ENCODE peak calls at places on chromosomes 4 and X, in ten cellular contexts. B is stomach, J is K562, I is heart left ventricle, M is lower lobe of right lung, S is ovary, D is colonic mucosa, O is osteoblast, X is uterus, E is heart right ventricle. L is an unnamed sample. For H3K4me1, the result is how much of the 10 kb centered on the place peaks cover.

GRCh38 chrX:9327747-9328145 is 137.1 kb upstream of the TBL1X start:
- DNase-seq in B (no peak), J (no peak), I (no peak), M (no peak), S (no peak), D (no peak), O (no peak), X (no peak), E (no peak), L (no peak)

GRCh38 chrX:11435568-11435967 is 142.4 kb downstream of the AMELX start:
- DNase-seq in B (no peak), J (no peak), I (no peak), M (no peak), S (no peak), D (no peak), O (peak), X (no peak), E (no peak), L (no peak)

GRCh38 chr4:95835672-95836071 is 4.2 kb upstream of the PDHA2 start:
- DNase-seq in B (no peak), J (peak), I (no peak), M (no peak), S (no peak), D (no peak), O (no peak), X (no peak), E (peak), L (no peak)

GRCh38 chr4:147678796-147679549 is 5.0 kb downstream of the PRMT9 start:
- DNase-seq in B (no peak), J (no peak), I (no peak), M (no peak), S (no peak), D (no peak), O (no peak), X (no peak), E (no peak), L (no peak)

GRCh38 chr4:120266602-120267001 is 200.0 kb upstream of the MAD2L1 start:
- DNase-seq in B (no peak), J (no peak), I (no peak), M (no peak), S (no peak), D (no peak), O (no peak), X (no peak), E (no peak), L (no peak)

GRCh38 chr4:628821-629635 is 3.7 kb downstream of the PDE6B start:
- DNase-seq in B (no peak), J (no peak), I (no peak), M (no peak), S (no peak), D (no peak), O (peak), X (no peak), E (no peak), L (no peak)

GRCh38 chr4:72109959-72110497 is 78.2 kb downstream of the NPFFR2 start:
- DNase-seq in B (no peak), J (no peak), I (no peak), M (no peak), S (no peak), D (no peak), O (no peak), X (no peak), E (no peak), L (no peak)

GRCh38 chrX:94058728-94059382 is 384.8 kb downstream of the FAM133A start:
- DNase-seq in B (no peak), J (peak), I (no peak), M (no peak), S (no peak), D (peak), O (no peak), X (no peak), E (peak), L (no peak)

GRCh38 chr4:188305690-188306089 is 166.4 kb downstream of the TRIML1 start:
- DNase-seq in B (no peak), J (no peak), I (no peak), M (no peak), S (no peak), D (no peak), O (no peak), X (no peak), E (no peak), L (no peak)

GRCh38 chr4:149765630-149766029 is 50.0 kb downstream of the IQCM start:
- DNase-seq in B (no peak), J (no peak), I (no peak), M (no peak), S (no peak), D (no peak), O (no peak), X (no peak), E (no peak), L (no peak)

GRCh38 chr4:127498366-127498765 is 134.4 kb upstream of the INTU start:
- DNase-seq in B (no peak), J (no peak), I (no peak), M (no peak), S (no peak), D (no peak), O (no peak), X (no peak), E (no peak), L (no peak)

GRCh38 chr4:8040607-8041006 is 100.9 kb upstream of the AFAP1 start:
- DNase-seq in B (no peak), J (no peak), I (no peak), M (no peak), S (no peak), D (no peak), O (peak), X (no peak), E (no peak), L (no peak)

GRCh38 chr4:117773067-117773946 is 261.0 kb upstream of the NDST3 start:
- DNase-seq in B (peak), J (no peak), I (no peak), M (no peak), S (no peak), D (no peak), O (no peak), X (no peak), E (no peak), L (peak)

GRCh38 chr4:37802068-37802666 is 24.3 kb upstream of the PGM2 start:
- DNase-seq in B (peak), J (no peak), I (no peak), M (peak), S (no peak), D (peak), O (peak), X (peak), E (peak), L (peak)

GRCh38 chr4:159204566-159204965 is 101.7 kb downstream of the RAPGEF2 start:
- DNase-seq in B (no peak), J (no peak), I (no peak), M (no peak), S (no peak), D (no peak), O (no peak), X (no peak), E (no peak), L (no peak)

GRCh38 chr4:3880595-3881120 is 114.5 kb downstream of the ADRA2C start:
- DNase-seq in B (peak), J (peak), I (peak), M (peak), S (peak), D (peak), O (peak), X (peak), E (peak), L (peak)

GRCh38 chr4:113094802-113095201 is 45.3 kb downstream of the ANK2 start:
- DNase-seq in B (no peak), J (peak), I (no peak), M (no peak), S (no peak), D (no peak), O (no peak), X (no peak), E (no peak), L (no peak)

GRCh38 chrX:1140236-1140681 is 72.2 kb downstream of the CRLF2 start:
- DNase-seq in B (no peak), J (no peak), I (no peak), M (no peak), S (no peak), D (no peak), O (peak), X (no peak), E (no peak), L (no peak)

GRCh38 chrX:154411981-154412340 is 622 bp downstream of the TAFAZZIN start:
- DNase-seq in B (peak), J (no peak), I (peak), M (peak), S (peak), D (peak), O (peak), X (peak), E (peak), L (peak)

GRCh38 chr4:97498875-97499274 is 644.4 kb downstream of the STPG2 start:
- DNase-seq in B (no peak), J (no peak), I (no peak), M (no peak), S (no peak), D (no peak), O (no peak), X (no peak), E (no peak), L (no peak)

GRCh38 chr4:8761824-8762205 is 109.8 kb downstream of the HMX1 start:
- DNase-seq in B (no peak), J (no peak), I (peak), M (peak), S (no peak), D (no peak), O (peak), X (no peak), E (no peak), L (peak)

GRCh38 chr4:149706942-149707341 is 108.7 kb downstream of the IQCM start:
- DNase-seq in B (no peak), J (no peak), I (no peak), M (no peak), S (no peak), D (no peak), O (no peak), X (no peak), E (no peak), L (no peak)

GRCh38 chr4:181688416-181688815 is 554.8 kb upstream of the TENM3 start:
- DNase-seq in B (no peak), J (no peak), I (no peak), M (no peak), S (no peak), D (no peak), O (no peak), X (no peak), E (no peak), L (no peak)

GRCh38 chr4:106892786-106893185 is 143.3 kb downstream of the DKK2 start:
- DNase-seq in B (no peak), J (no peak), I (peak), M (no peak), S (no peak), D (no peak), O (no peak), X (no peak), E (no peak), L (no peak)

GRCh38 chr4:89331637-89332544 is 24.3 kb upstream of the GPRIN3 start:
- DNase-seq in B (no peak), J (no peak), I (no peak), M (no peak), S (no peak), D (no peak), O (no peak), X (no peak), E (no peak), L (no peak)

GRCh38 chr4:42965326-42965725 is 72.8 kb downstream of the GRXCR1 start:
- DNase-seq in B (no peak), J (no peak), I (no peak), M (no peak), S (no peak), D (no peak), O (no peak), X (no peak), E (no peak), L (no peak)

GRCh38 chr4:3786196-3786869 is 20.1 kb downstream of the ADRA2C start:
- DNase-seq in B (peak), J (no peak), I (peak), M (no peak), S (no peak), D (peak), O (peak), X (no peak), E (peak), L (no peak)

GRCh38 chr4:152679414-152680281 is at the start of gene TMEM154:
- DNase-seq in B (peak), J (no peak), I (peak), M (peak), S (peak), D (peak), O (peak), X (peak), E (peak), L (peak)

GRCh38 chrX:40179333-40179732 is 81.6 kb upstream of the BCOR start:
- DNase-seq in B (no peak), J (no peak), I (no peak), M (no peak), S (no peak), D (no peak), O (no peak), X (no peak), E (no peak), L (no peak)

GRCh38 chr4:6352031-6352763 is 82.5 kb downstream of the WFS1 start:
- DNase-seq in B (no peak), J (no peak), I (peak), M (no peak), S (no peak), D (no peak), O (peak), X (no peak), E (no peak), L (no peak)

GRCh38 chrX:19555683-19556082 is 40.4 kb upstream of the MAP3K15 start:
- DNase-seq in B (no peak), J (no peak), I (no peak), M (no peak), S (no peak), D (no peak), O (no peak), X (no peak), E (no peak), L (no peak)

GRCh38 chrX:19556202-19556601 is 40.9 kb upstream of the MAP3K15 start:
- DNase-seq in B (no peak), J (no peak), I (no peak), M (no peak), S (no peak), D (no peak), O (no peak), X (no peak), E (no peak), L (no peak)

GRCh38 chrX:19552793-19553192 is 37.5 kb upstream of the MAP3K15 start:
- DNase-seq in B (no peak), J (no peak), I (no peak), M (no peak), S (no peak), D (no peak), O (no peak), X (no peak), E (no peak), L (no peak)

GRCh38 chrX:19555236-19555635 is 39.9 kb upstream of the MAP3K15 start:
- DNase-seq in B (no peak), J (no peak), I (no peak), M (no peak), S (no peak), D (no peak), O (no peak), X (no peak), E (no peak), L (no peak)

DNA sequence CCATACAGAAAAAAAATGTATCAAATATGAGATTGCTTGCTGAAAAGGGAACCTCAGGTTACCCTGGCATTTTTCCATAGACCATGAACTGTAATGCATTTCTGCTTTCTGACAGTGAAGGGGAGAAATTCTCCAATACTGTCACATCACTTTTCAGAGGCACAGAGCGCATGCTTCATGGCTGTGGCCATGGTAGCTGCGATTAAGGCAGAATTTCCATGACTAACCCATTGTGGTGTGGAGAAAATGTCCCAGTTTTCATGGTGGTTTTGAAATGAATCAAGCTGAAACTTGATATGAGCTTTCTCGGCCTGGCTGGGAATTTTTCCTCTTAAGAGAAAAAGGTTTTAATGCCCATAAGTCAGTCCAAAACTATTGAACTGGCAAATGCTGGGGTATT is 39.5 kb upstream of the MAP3K15 start:
- DNase-seq in B (no peak), J (no peak), I (no peak), M (no peak), S (no peak), D (no peak), O (peak), X (no peak), E (no peak), L (no peak)
- H3K4me1 ChIP-seq in B (under half), J (under half), I (under half), M (under half), S (under half), D (under half), O (under half), X (under half), E (under half), L (under half)

DNA sequence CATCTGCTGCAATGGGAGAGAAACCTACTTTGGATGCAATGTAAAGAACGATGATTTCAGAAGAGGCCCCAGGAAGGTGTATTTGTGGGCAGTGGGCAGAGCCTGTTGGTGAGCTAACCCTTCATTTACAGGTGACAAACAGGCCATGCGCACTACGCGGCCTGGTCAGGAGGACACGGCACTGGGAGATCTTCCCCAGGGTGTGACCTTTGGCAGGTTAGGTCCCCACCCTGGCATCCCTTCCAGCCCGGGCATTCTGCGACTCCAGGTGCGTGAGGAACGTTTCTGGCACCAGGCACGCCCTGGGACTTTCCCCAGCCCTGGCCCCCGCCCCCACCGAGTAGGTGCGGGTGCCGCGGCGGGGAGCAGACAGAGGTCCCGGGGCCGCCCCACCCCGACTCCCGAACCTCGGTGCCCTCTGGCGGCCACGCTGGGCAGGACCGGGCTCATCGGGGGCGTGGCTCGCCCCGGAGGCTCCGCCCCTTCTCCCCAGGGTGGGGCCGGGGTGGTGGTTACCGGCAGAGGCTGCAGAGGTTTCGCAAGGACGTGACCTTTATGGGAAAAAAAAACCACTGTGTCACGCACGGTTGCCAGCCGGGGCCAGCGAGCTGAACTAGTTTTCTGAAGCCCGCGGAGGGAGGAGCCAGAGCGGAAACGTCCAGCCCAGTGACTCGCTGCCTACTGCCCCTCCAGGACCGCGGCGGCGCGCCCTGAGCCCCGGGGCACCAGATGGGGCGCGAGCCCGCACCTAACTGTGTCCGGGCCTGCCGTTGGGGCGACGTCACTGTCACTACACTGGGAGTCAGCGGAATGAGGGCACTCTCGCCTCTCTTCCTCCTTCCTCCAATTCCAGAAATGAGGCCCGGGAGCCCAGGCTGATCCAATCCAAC is 5.0 kb upstream of the NYX start:
- DNase-seq in B (peak), J (peak), I (peak), M (peak), S (peak), D (peak), O (peak), X (peak), E (peak), L (peak)
- TF ChIP-seq CTCF in B (peak), J (peak), I (peak), M (peak), S (peak), D (peak), O (peak), X (peak), E (peak), L (peak)

DNA sequence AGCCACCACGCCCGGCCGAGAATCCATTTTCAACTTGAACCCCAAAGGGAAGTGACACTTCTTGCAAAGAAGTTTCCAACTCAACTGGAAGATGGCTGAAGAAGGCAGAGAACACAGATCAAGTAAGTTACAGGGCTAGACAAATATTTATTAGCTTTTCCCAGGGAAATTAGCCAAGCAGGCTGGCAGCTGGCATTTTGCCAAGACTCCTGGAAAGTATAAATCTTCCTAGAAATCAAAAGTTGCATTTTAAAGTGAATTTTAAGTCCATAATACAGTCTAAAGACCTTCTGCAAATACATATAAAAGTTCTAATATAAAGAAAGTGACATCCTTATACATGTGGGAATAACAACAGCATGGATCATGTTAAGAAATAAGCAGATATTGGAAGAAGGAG is 3.4 kb upstream of the MRPL1 start:
- DNase-seq in B (peak), J (no peak), I (no peak), M (no peak), S (no peak), D (no peak), O (no peak), X (no peak), E (no peak), L (no peak)
- H3K4me1 ChIP-seq in B (under half), J (under half), I (under half), M (under half), S (under half), D (under half), O (under half), X (under half), E (under half), L (under half)

GRCh38 chr4:14827111-14827510 is 175.2 kb upstream of the CPEB2 start:
- DNase-seq in B (no peak), J (no peak), I (no peak), M (no peak), S (no peak), D (no peak), O (peak), X (no peak), E (no peak), L (no peak)
- TF ChIP-seq CTCF in B (no peak), J (no peak), I (no peak), M (no peak), S (no peak), D (no peak), O (no peak), X (no peak), E (no peak), L (no peak)

DNA sequence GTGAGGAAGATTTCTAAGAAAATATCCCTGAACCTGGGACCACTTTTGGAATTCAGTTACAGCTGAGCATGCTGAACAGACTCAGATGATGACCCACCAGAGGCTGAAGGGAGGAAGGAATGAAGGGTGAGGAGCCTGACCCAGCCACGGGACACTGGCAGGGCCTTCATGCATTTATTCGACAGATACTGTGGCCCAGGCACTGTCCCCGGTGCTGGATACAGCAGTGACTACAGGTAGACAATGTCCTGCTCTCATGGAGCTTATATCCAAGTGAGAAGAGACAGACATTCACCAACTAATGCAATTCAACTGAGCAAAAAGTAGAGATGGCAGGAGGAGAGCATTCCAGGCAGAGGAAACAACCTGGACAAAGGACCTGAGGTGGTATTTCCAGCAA is 2.2 kb upstream of the IQSEC2 start:
- DNase-seq in B (no peak), J (no peak), I (no peak), M (no peak), S (no peak), D (no peak), O (no peak), X (no peak), E (no peak), L (no peak)
- H3K4me1 ChIP-seq in B (half or more), J (under half), I (under half), M (under half), S (under half), D (under half), O (under half), X (under half), E (half or more), L (under half)

L was measured in mucosa of descending colon.